ENCODE peak calls at places on chromosomes 7 and 10, in five cellular contexts. A is lower lobe of right lung, S is psoas muscle, Z is stomach, C is cardiac muscle cell. T is an unnamed sample. For H3K27me3, the result is how much of the 10 kb centered on the place peaks cover.

GRCh38 chr10:14039968-14040668 is 290.6 kb downstream of the FRMD4A start:
- DNase-seq in C (no peak), Z (no peak), S (no peak), A (no peak), T (no peak)

GRCh38 chr10:62252051-62252450 is 16.6 kb downstream of the RTKN2 start:
- DNase-seq in A (no peak), S (no peak), Z (no peak), C (no peak), T (no peak)

GRCh38 chr10:122475581-122475980 is 14.2 kb downstream of the HTRA1 start:
- DNase-seq in Z (no peak), S (no peak), A (no peak), C (peak), T (no peak)

GRCh38 chr7:81688622-81689411 is 81.0 kb downstream of the HGF start:
- DNase-seq in Z (no peak), A (no peak), C (peak), S (no peak), T (no peak)

GRCh38 chr10:77925795-77926565 is 575 bp downstream of the DLG5 start:
- DNase-seq in S (peak), Z (peak), C (peak), A (peak), T (peak)

GRCh38 chr10:48391994-48392393 is 85.5 kb downstream of the MAPK8 start:
- DNase-seq in S (no peak), Z (no peak), A (no peak), C (peak), T (no peak)

GRCh38 chr7:30770936-30771858 is at the start of gene MINDY4:
- DNase-seq in A (peak), Z (peak), C (peak), S (peak), T (peak)

GRCh38 chr10:95214793-95215192 is 20.8 kb downstream of the ACSM6 start:
- DNase-seq in Z (no peak), S (no peak), A (no peak), C (no peak), T (no peak)

GRCh38 chr10:124436191-124436638 is 13.6 kb downstream of the NKX1-2 start:
- DNase-seq in A (no peak), Z (no peak), S (no peak), C (no peak), T (peak)

GRCh38 chr7:157758468-157759245 is 421.9 kb downstream of the DNAJB6 start:
- DNase-seq in S (no peak), A (no peak), Z (no peak), C (no peak), T (no peak)

GRCh38 chr7:157757776-157758467 is 421.1 kb downstream of the DNAJB6 start:
- DNase-seq in Z (no peak), A (no peak), S (no peak), C (no peak), T (no peak)

GRCh38 chr7:157759246-157759805 is 422.5 kb downstream of the DNAJB6 start:
- DNase-seq in Z (no peak), C (no peak), A (peak), S (no peak), T (no peak)

GRCh38 chr7:157762824-157763223 is 426.0 kb downstream of the DNAJB6 start:
- DNase-seq in C (no peak), S (no peak), A (peak), Z (no peak), T (no peak)

GRCh38 chr7:157760004-157760730 is 423.4 kb downstream of the DNAJB6 start:
- DNase-seq in S (no peak), Z (no peak), A (no peak), C (no peak), T (no peak)
- TF ChIP-seq CTCF in S (no peak), Z (no peak), A (no peak), C (no peak), T (no peak)

GRCh38 chr7:131649879-131650278 is 93.5 kb upstream of the PODXL start:
- DNase-seq in S (no peak), A (no peak), C (no peak), Z (no peak), T (no peak)
- H3K4me3 ChIP-seq in S (no peak), A (no peak), C (no peak), Z (no peak), T (no peak)

GRCh38 chr10:100656479-100656878 is 88.9 kb upstream of the PAX2 start:
- DNase-seq in Z (no peak), S (no peak), A (no peak), C (peak), T (no peak)

GRCh38 chr10:100660945-100661344 is 84.4 kb upstream of the PAX2 start:
- DNase-seq in S (no peak), C (no peak), A (no peak), Z (no peak), T (no peak)

GRCh38 chr10:100659361-100660098 is 85.9 kb upstream of the PAX2 start:
- DNase-seq in Z (no peak), A (no peak), S (no peak), C (no peak), T (no peak)

GRCh38 chr10:100655760-100656421 is 89.5 kb upstream of the PAX2 start:
- DNase-seq in S (no peak), Z (no peak), C (no peak), A (no peak), T (no peak)

DNA sequence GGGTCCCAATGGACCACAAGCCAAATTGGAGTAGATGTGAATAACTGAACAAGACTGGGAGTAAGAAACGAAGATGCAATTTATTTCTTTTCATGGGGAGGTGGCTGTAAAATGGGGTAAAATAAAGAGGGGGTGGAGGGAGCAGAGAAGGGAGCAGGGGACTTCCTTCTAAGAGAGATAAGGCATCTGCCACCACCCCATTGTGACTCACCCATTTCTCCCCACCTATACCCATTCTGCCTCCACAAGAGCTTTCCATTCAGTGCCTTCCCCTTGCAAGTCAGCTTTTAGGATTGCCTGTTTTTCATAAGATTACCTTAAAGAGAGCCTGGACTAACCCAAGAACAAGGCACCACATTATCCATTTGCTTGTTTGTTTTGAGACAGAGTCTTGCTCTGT is 87.1 kb upstream of the PAX2 start:
- DNase-seq in S (no peak), Z (no peak), C (no peak), A (no peak), T (no peak)
- H3K27me3 ChIP-seq in S (under half), Z (under half), C (half or more), A (half or more), T (under half)

GRCh38 chr7:116496653-116497052 is 2.9 kb upstream of the CAV2 start:
- DNase-seq in A (no peak), S (no peak), C (no peak), Z (no peak), T (no peak)

GRCh38 chr7:116497708-116498107 is 1.8 kb upstream of the CAV2 start:
- DNase-seq in C (no peak), S (no peak), Z (no peak), A (no peak), T (no peak)

GRCh38 chr7:116492654-116493109 is 6.9 kb upstream of the CAV2 start:
- DNase-seq in A (no peak), Z (no peak), S (no peak), C (no peak), T (no peak)

GRCh38 chr7:116494472-116494871 is 5.1 kb upstream of the CAV2 start:
- DNase-seq in S (no peak), A (no peak), C (no peak), Z (no peak), T (no peak)

DNA sequence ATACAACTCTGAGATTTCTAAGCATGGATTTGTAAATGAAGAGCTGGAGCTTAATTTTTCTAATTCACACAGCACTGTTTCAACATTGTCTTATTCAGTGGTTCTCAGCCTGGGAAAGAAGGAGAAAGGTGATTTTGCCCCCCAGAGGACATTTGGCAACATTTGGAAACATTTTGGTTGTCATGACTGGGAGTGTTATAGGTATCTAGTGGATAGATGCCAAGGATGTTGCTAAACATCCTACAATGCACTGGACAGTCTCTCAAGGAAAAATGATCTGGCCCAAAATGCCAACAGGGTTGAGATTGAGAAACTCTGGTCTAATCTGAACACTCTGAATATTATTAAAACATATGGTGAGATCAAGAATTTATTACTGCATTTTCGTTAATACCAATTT is 3.8 kb upstream of the CAV2 start:
- DNase-seq in S (no peak), A (no peak), C (no peak), Z (no peak), T (no peak)
- TF ChIP-seq CTCF in S (no peak), A (no peak), C (no peak), Z (no peak), T (no peak)

GRCh38 chr7:130961128-130961601 is 227.2 kb upstream of the KLF14 start:
- DNase-seq in S (no peak), Z (no peak), A (no peak), C (no peak), T (peak)
- H3K4me3 ChIP-seq in S (peak), Z (no peak), A (peak), C (no peak), T (peak)

GRCh38 chr10:43076876-43077420 is at the start of gene RET:
- DNase-seq in S (peak), A (no peak), Z (peak), C (peak), T (peak)
- H3K27me3 ChIP-seq in S (under half), A (half or more), Z (under half), C (half or more), T (under half)

T was measured in GM06990.